ENCODE peak calls at places on chromosome 20, in eight cellular contexts. One of them, this sample, is unnamed.

GRCh38 chr20:43247361-43247760 is 57.7 kb upstream of the PTPRT start:
- DNase-seq in astrocyte: no peak
- DNase-seq in HCT116: no peak
- DNase-seq in GM23338: no peak
- DNase-seq in mammary epithelial cell: no peak
- DNase-seq in GM12878: no peak
- DNase-seq in IMR-90: no peak
- DNase-seq in A549: no peak
- DNase-seq in this sample: no peak

GRCh38 chr20:34907616-34908469 is 31.4 kb downstream of the ACSS2 start:
- DNase-seq in astrocyte: peak; percentile 84
- DNase-seq in HCT116: peak; percentile 90
- DNase-seq in GM23338: no peak
- DNase-seq in mammary epithelial cell: peak; percentile 95
- DNase-seq in GM12878: no peak
- DNase-seq in IMR-90: peak; percentile 92
- DNase-seq in A549: peak; percentile 63
- DNase-seq in this sample: peak; percentile 100

GRCh38 chr20:13934992-13935894 is 55.2 kb downstream of the SEL1L2 start:
- DNase-seq in astrocyte: no peak
- DNase-seq in HCT116: no peak
- DNase-seq in GM23338: no peak
- DNase-seq in mammary epithelial cell: no peak
- DNase-seq in GM12878: no peak
- DNase-seq in IMR-90: no peak
- DNase-seq in A549: no peak
- DNase-seq in this sample: no peak

GRCh38 chr20:62064788-62065668 is 653 bp downstream of the TAF4 start:
- DNase-seq in astrocyte: no peak
- DNase-seq in HCT116: no peak
- DNase-seq in GM23338: no peak
- DNase-seq in mammary epithelial cell: no peak
- DNase-seq in GM12878: no peak
- DNase-seq in IMR-90: no peak
- DNase-seq in A549: no peak
- DNase-seq in this sample: no peak

GRCh38 chr20:42530855-42531674 is 658.6 kb downstream of the PTPRT start:
- DNase-seq in astrocyte: no peak
- DNase-seq in HCT116: no peak
- DNase-seq in GM23338: peak; percentile 13
- DNase-seq in mammary epithelial cell: no peak
- DNase-seq in GM12878: no peak
- DNase-seq in IMR-90: no peak
- DNase-seq in A549: peak; percentile 11
- DNase-seq in this sample: peak; percentile 29

GRCh38 chr20:4916991-4917881 is 84.1 kb downstream of the SLC23A2 start:
- DNase-seq in astrocyte: peak; percentile 59
- DNase-seq in HCT116: no peak
- DNase-seq in GM23338: no peak
- DNase-seq in mammary epithelial cell: peak; percentile 58
- DNase-seq in GM12878: no peak
- DNase-seq in IMR-90: peak; percentile 10
- DNase-seq in A549: no peak
- DNase-seq in this sample: peak; percentile 23

GRCh38 chr20:47148059-47148458 is 208.4 kb downstream of the ZMYND8 start:
- DNase-seq in astrocyte: no peak
- DNase-seq in HCT116: no peak
- DNase-seq in GM23338: no peak
- DNase-seq in mammary epithelial cell: no peak
- DNase-seq in GM12878: no peak
- DNase-seq in IMR-90: no peak
- DNase-seq in A549: no peak
- DNase-seq in this sample: no peak

GRCh38 chr20:36629719-36630340 is 16.2 kb downstream of the SLA2 start:
- DNase-seq in astrocyte: no peak
- DNase-seq in HCT116: no peak
- DNase-seq in GM23338: no peak
- DNase-seq in mammary epithelial cell: no peak
- DNase-seq in GM12878: no peak
- DNase-seq in IMR-90: no peak
- DNase-seq in A549: no peak
- DNase-seq in this sample: no peak

GRCh38 chr20:52001999-52002666 is 189.4 kb downstream of the ZFP64 start:
- DNase-seq in astrocyte: no peak
- DNase-seq in HCT116: peak; percentile 3
- DNase-seq in GM23338: peak; percentile 51
- DNase-seq in mammary epithelial cell: no peak
- DNase-seq in GM12878: no peak
- DNase-seq in IMR-90: peak; percentile 30
- DNase-seq in A549: peak; percentile 63
- DNase-seq in this sample: peak; percentile 79

GRCh38 chr20:12941025-12941424 is 67.7 kb upstream of the SPTLC3 start:
- DNase-seq in astrocyte: no peak
- DNase-seq in HCT116: no peak
- DNase-seq in GM23338: no peak
- DNase-seq in mammary epithelial cell: peak; percentile 61
- DNase-seq in GM12878: no peak
- DNase-seq in IMR-90: no peak
- DNase-seq in A549: no peak
- DNase-seq in this sample: peak; percentile 68

GRCh38 chr20:23050847-23051627 is 1.6 kb upstream of the THBD start:
- DNase-seq in astrocyte: peak; percentile 48
- DNase-seq in HCT116: peak; percentile 42
- DNase-seq in GM23338: peak; percentile 97
- DNase-seq in mammary epithelial cell: peak; percentile 63
- DNase-seq in GM12878: no peak
- DNase-seq in IMR-90: peak; percentile 52
- DNase-seq in A549: no peak
- DNase-seq in this sample: peak; percentile 70

GRCh38 chr20:32332614-32333013 is 25.5 kb upstream of the ASXL1 start:
- DNase-seq in astrocyte: peak; percentile 77
- DNase-seq in HCT116: no peak
- DNase-seq in GM23338: no peak
- DNase-seq in mammary epithelial cell: peak; percentile 82
- DNase-seq in GM12878: no peak
- DNase-seq in IMR-90: peak; percentile 76
- DNase-seq in A549: no peak
- DNase-seq in this sample: peak; percentile 79

GRCh38 chr20:2538356-2538755 is 2.0 kb downstream of the TMC2 start:
- DNase-seq in astrocyte: no peak
- DNase-seq in HCT116: no peak
- DNase-seq in GM23338: no peak
- DNase-seq in mammary epithelial cell: no peak
- DNase-seq in GM12878: no peak
- DNase-seq in IMR-90: no peak
- DNase-seq in A549: no peak
- DNase-seq in this sample: no peak

GRCh38 chr20:2537101-2537500 is 728 bp downstream of the TMC2 start:
- DNase-seq in astrocyte: no peak
- DNase-seq in HCT116: no peak
- DNase-seq in GM23338: no peak
- DNase-seq in mammary epithelial cell: no peak
- DNase-seq in GM12878: no peak
- DNase-seq in IMR-90: no peak
- DNase-seq in A549: no peak
- DNase-seq in this sample: no peak

GRCh38 chr20:2536562-2536986 is at the start of gene TMC2:
- DNase-seq in astrocyte: no peak
- DNase-seq in HCT116: no peak
- DNase-seq in GM23338: no peak
- DNase-seq in mammary epithelial cell: no peak
- DNase-seq in GM12878: no peak
- DNase-seq in IMR-90: no peak
- DNase-seq in A549: no peak
- DNase-seq in this sample: no peak

GRCh38 chr20:2533118-2533517 is 3.3 kb upstream of the TMC2 start:
- DNase-seq in astrocyte: no peak
- DNase-seq in HCT116: no peak
- DNase-seq in GM23338: no peak
- DNase-seq in mammary epithelial cell: no peak
- DNase-seq in GM12878: no peak
- DNase-seq in IMR-90: no peak
- DNase-seq in A549: no peak
- DNase-seq in this sample: no peak

GRCh38 chr20:2535711-2536561 is 437 bp upstream of the TMC2 start:
- DNase-seq in astrocyte: no peak
- DNase-seq in HCT116: no peak
- DNase-seq in GM23338: no peak
- DNase-seq in mammary epithelial cell: no peak
- DNase-seq in GM12878: no peak
- DNase-seq in IMR-90: no peak
- DNase-seq in A549: no peak
- DNase-seq in this sample: no peak
- H3K4me2 ChIP-seq in astrocyte: no peak overlapping the region
- H3K4me2 ChIP-seq in HCT116: no peak overlapping the region
- H3K4me2 ChIP-seq in GM23338: peak overlapping the region; percentile 38
- H3K4me2 ChIP-seq in mammary epithelial cell: no peak overlapping the region
- H3K4me2 ChIP-seq in GM12878: no peak overlapping the region
- H3K4me2 ChIP-seq in IMR-90: no peak overlapping the region
- H3K4me2 ChIP-seq in A549: no peak overlapping the region
- H3K4me2 ChIP-seq in this sample: no peak overlapping the region

GRCh38 chr20:57384486-57384885 is 6.7 kb upstream of the RBM38 start:
- DNase-seq in astrocyte: no peak
- DNase-seq in HCT116: no peak
- DNase-seq in GM23338: no peak
- DNase-seq in mammary epithelial cell: no peak
- DNase-seq in GM12878: no peak
- DNase-seq in IMR-90: no peak
- DNase-seq in A549: no peak
- DNase-seq in this sample: no peak
- H3K4me2 ChIP-seq in astrocyte: no peak overlapping the region
- H3K4me2 ChIP-seq in HCT116: no peak overlapping the region
- H3K4me2 ChIP-seq in GM23338: no peak overlapping the region
- H3K4me2 ChIP-seq in mammary epithelial cell: no peak overlapping the region
- H3K4me2 ChIP-seq in GM12878: no peak overlapping the region
- H3K4me2 ChIP-seq in IMR-90: no peak overlapping the region
- H3K4me2 ChIP-seq in A549: no peak overlapping the region
- H3K4me2 ChIP-seq in this sample: no peak overlapping the region

DNA sequence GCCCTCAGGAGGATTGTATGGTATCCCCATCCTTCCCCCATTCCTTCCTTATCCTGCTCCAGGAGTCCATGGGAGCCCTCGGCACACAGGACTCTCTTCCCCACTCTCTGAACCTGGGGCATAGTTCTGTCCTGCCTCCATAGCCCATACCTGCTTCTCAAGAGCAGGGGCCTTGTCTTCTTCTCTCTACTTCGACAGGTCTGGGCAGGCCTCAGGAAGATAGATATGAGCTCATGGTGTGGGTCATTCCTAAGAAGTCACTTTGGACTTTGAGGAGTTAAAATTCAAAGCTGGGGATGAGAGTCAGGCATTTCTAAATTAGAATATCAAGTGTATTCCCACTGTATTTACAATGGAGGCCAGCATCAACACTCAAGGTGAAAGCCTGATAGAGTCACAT is 8.4 kb upstream of the ADA start:
- DNase-seq in astrocyte: no peak
- DNase-seq in HCT116: no peak
- DNase-seq in GM23338: no peak
- DNase-seq in mammary epithelial cell: peak; percentile 29
- DNase-seq in GM12878: no peak
- DNase-seq in IMR-90: no peak
- DNase-seq in A549: no peak
- DNase-seq in this sample: no peak
- H3K4me2 ChIP-seq in astrocyte: no peak overlapping the region
- H3K4me2 ChIP-seq in HCT116: no peak overlapping the region
- H3K4me2 ChIP-seq in GM23338: no peak overlapping the region
- H3K4me2 ChIP-seq in mammary epithelial cell: no peak overlapping the region
- H3K4me2 ChIP-seq in GM12878: no peak overlapping the region
- H3K4me2 ChIP-seq in IMR-90: no peak overlapping the region
- H3K4me2 ChIP-seq in A549: no peak overlapping the region
- H3K4me2 ChIP-seq in this sample: no peak overlapping the region

GRCh38 chr20:50814438-50815161 is 19.7 kb downstream of the BCAS4 start:
- DNase-seq in astrocyte: no peak
- DNase-seq in HCT116: no peak
- DNase-seq in GM23338: no peak
- DNase-seq in mammary epithelial cell: no peak
- DNase-seq in GM12878: no peak
- DNase-seq in IMR-90: no peak
- DNase-seq in A549: no peak
- DNase-seq in this sample: no peak

GRCh38 chr20:50813101-50813643 is 18.3 kb downstream of the BCAS4 start:
- DNase-seq in astrocyte: no peak
- DNase-seq in HCT116: no peak
- DNase-seq in GM23338: no peak
- DNase-seq in mammary epithelial cell: no peak
- DNase-seq in GM12878: no peak
- DNase-seq in IMR-90: no peak
- DNase-seq in A549: no peak
- DNase-seq in this sample: no peak

GRCh38 chr20:50810842-50811241 is 16.0 kb downstream of the BCAS4 start:
- DNase-seq in astrocyte: no peak
- DNase-seq in HCT116: no peak
- DNase-seq in GM23338: no peak
- DNase-seq in mammary epithelial cell: no peak
- DNase-seq in GM12878: no peak
- DNase-seq in IMR-90: no peak
- DNase-seq in A549: no peak
- DNase-seq in this sample: no peak

GRCh38 chr20:50815162-50815989 is 20.5 kb downstream of the BCAS4 start:
- DNase-seq in astrocyte: peak; percentile 67
- DNase-seq in HCT116: no peak
- DNase-seq in GM23338: no peak
- DNase-seq in mammary epithelial cell: peak; percentile 59
- DNase-seq in GM12878: peak; percentile 65
- DNase-seq in IMR-90: peak; percentile 92
- DNase-seq in A549: no peak
- DNase-seq in this sample: peak; percentile 33

GRCh38 chr20:50813801-50814200 is 18.9 kb downstream of the BCAS4 start:
- DNase-seq in astrocyte: no peak
- DNase-seq in HCT116: no peak
- DNase-seq in GM23338: no peak
- DNase-seq in mammary epithelial cell: no peak
- DNase-seq in GM12878: no peak
- DNase-seq in IMR-90: no peak
- DNase-seq in A549: no peak
- DNase-seq in this sample: no peak
- H3K4me2 ChIP-seq in astrocyte: no peak overlapping the region
- H3K4me2 ChIP-seq in HCT116: no peak overlapping the region
- H3K4me2 ChIP-seq in GM23338: no peak overlapping the region
- H3K4me2 ChIP-seq in mammary epithelial cell: no peak overlapping the region
- H3K4me2 ChIP-seq in GM12878: peak overlapping the region; percentile 82
- H3K4me2 ChIP-seq in IMR-90: no peak overlapping the region
- H3K4me2 ChIP-seq in A549: no peak overlapping the region
- H3K4me2 ChIP-seq in this sample: no peak overlapping the region